ENCODE peak calls at places on chromosomes 16 and 17, in eight cellular contexts. O is AML-193; M is SW 1271; B is GM04504; L is CD8-positive, alpha-beta memory T cell; U is mammary epithelial cell; Z is hippocampal formation; A is IMR-90. E is an unnamed sample.

GRCh38 chr17:226108-226772 is 44.8 kb upstream of the DOC2B start:
- DNase-seq in O (no peak), M (no peak), B (no peak), L (no peak), U (no peak), Z (no peak), A (no peak), E (no peak)

GRCh38 chr17:77280304-77280910 is 139.6 kb downstream of the SEC14L1 start:
- DNase-seq in O (no peak), M (peak), B (no peak), L (no peak), U (peak), Z (no peak), A (peak), E (no peak)

GRCh38 chr17:28416703-28417311 is 10.8 kb upstream of the SLC46A1 start:
- DNase-seq in O (peak), M (peak), B (no peak), L (peak), U (peak), Z (no peak), A (peak), E (peak)

GRCh38 chr16:47045459-47045858 is 72.0 kb upstream of the DNAJA2 start:
- DNase-seq in O (no peak), M (no peak), B (no peak), L (no peak), U (no peak), Z (no peak), A (no peak), E (no peak)

GRCh38 chr17:5138616-5139453 is 23.0 kb downstream of the USP6 start:
- DNase-seq in O (no peak), M (no peak), B (no peak), L (no peak), U (no peak), Z (no peak), A (no peak), E (no peak)

GRCh38 chr16:57028086-57028485 is 38.7 kb downstream of the NLRC5 start:
- DNase-seq in O (no peak), M (no peak), B (no peak), L (no peak), U (peak), Z (no peak), A (no peak), E (no peak)

GRCh38 chr17:79026345-79027273 is 2.6 kb downstream of the C1QTNF1 start:
- DNase-seq in O (no peak), M (peak), B (no peak), L (no peak), U (peak), Z (no peak), A (peak), E (no peak)

GRCh38 chr17:41758601-41759000 is 24.2 kb upstream of the HAP1 start:
- DNase-seq in O (no peak), M (no peak), B (no peak), L (no peak), U (no peak), Z (no peak), A (no peak), E (no peak)

GRCh38 chr17:42132941-42133340 is 10.3 kb downstream of the HSPB9 start:
- DNase-seq in O (peak), M (no peak), B (peak), L (no peak), U (peak), Z (peak), A (peak), E (no peak)

GRCh38 chr16:59148312-59148711 is 414.2 kb upstream of the GOT2 start:
- DNase-seq in O (no peak), M (no peak), B (peak), L (no peak), U (no peak), Z (no peak), A (no peak), E (no peak)

GRCh38 chr17:2094891-2095535 is 40.1 kb downstream of the HIC1 start:
- DNase-seq in O (no peak), M (no peak), B (no peak), L (no peak), U (no peak), Z (no peak), A (peak), E (no peak)

GRCh38 chr17:75843577-75844529 is at the start of gene UNC13D:
- DNase-seq in O (peak), M (no peak), B (no peak), L (peak), U (peak), Z (no peak), A (no peak), E (no peak)

GRCh38 chr17:62163847-62164246 is 98.8 kb upstream of the MED13 start:
- DNase-seq in O (no peak), M (no peak), B (no peak), L (no peak), U (no peak), Z (no peak), A (no peak), E (no peak)

GRCh38 chr16:66720766-66721165 is 24.2 kb upstream of the CMTM4 start:
- DNase-seq in O (no peak), M (no peak), B (no peak), L (no peak), U (no peak), Z (no peak), A (peak), E (no peak)

E was measured in progenitor cell of endocrine pancreas.